ENCODE peak calls at places on chromosomes 4 and X, in six cellular contexts. M is fibroblast of the aortic adventitia, N is endothelial cell, W is GM06990, X is RWPE1, D is Calu3. Y is an unnamed sample.

GRCh38 chr4:65381648-65382047 is 288.6 kb downstream of the EPHA5 start:
- DNase-seq in M (no peak), N (no peak), W (no peak), X (no peak), D (no peak), Y (no peak)

GRCh38 chr4:116824172-116824571 is 261.2 kb downstream of the TRAM1L1 start:
- DNase-seq in M (no peak), N (no peak), W (no peak), X (no peak), D (no peak), Y (no peak)

GRCh38 chrX:2928583-2929434 is at the start of gene ARSD:
- DNase-seq in M (peak; percentile 84), N (peak; percentile 66), W (peak; percentile 76), X (peak; percentile 67), D (peak; percentile 95), Y (peak; percentile 5)

GRCh38 chr4:152997235-152997735 is 61.2 kb downstream of the FHDC1 start:
- DNase-seq in M (no peak), N (no peak), W (no peak), X (no peak), D (no peak), Y (no peak)

GRCh38 chr4:5973033-5973432 is 45.2 kb downstream of the C4orf50 start:
- DNase-seq in M (no peak), N (no peak), W (no peak), X (no peak), D (no peak), Y (no peak)

GRCh38 chr4:23878912-23879732 is 10.7 kb downstream of the PPARGC1A start:
- DNase-seq in M (no peak), N (no peak), W (no peak), X (no peak), D (no peak), Y (no peak)

GRCh38 chrX:120262781-120263719 is 12.4 kb downstream of the ZBTB33 start:
- DNase-seq in M (no peak), N (no peak), W (no peak), X (no peak), D (no peak), Y (no peak)

GRCh38 chr4:4818440-4819212 is 40.8 kb upstream of the MSX1 start:
- DNase-seq in M (no peak), N (no peak), W (no peak), X (no peak), D (no peak), Y (no peak)

GRCh38 chrX:34299451-34299967 is 167.4 kb upstream of the FAM47A start:
- DNase-seq in M (no peak), N (no peak), W (no peak), X (no peak), D (no peak), Y (no peak)

GRCh38 chrX:123988423-123989116 is 27.1 kb downstream of the STAG2 start:
- DNase-seq in M (no peak), N (no peak), W (no peak), X (no peak), D (no peak), Y (no peak)

GRCh38 chrX:53445977-53446376 is 11.8 kb upstream of the HSD17B10 start:
- DNase-seq in M (peak; percentile 37), N (peak; percentile 36), W (no peak), X (no peak), D (peak; percentile 52), Y (peak; percentile 20)

GRCh38 chrX:46865281-46865680 is 28.4 kb downstream of the RP2 start:
- DNase-seq in M (peak; percentile 56), N (no peak), W (no peak), X (peak; percentile 35), D (no peak), Y (no peak)

GRCh38 chr4:113760852-113761681 is 471 bp downstream of the CAMK2D start:
- DNase-seq in M (peak; percentile 82), N (peak; percentile 71), W (peak; percentile 76), X (peak; percentile 51), D (peak; percentile 49), Y (peak; percentile 29)

GRCh38 chr4:37685726-37686372 is 327 bp downstream of the RELL1 start:
- DNase-seq in M (no peak), N (peak; percentile 61), W (no peak), X (peak; percentile 30), D (no peak), Y (peak; percentile 42)

GRCh38 chrX:46015653-46016052 is 529.6 kb downstream of the ZNF674 start:
- DNase-seq in M (no peak), N (no peak), W (no peak), X (peak; percentile 2), D (no peak), Y (no peak)

GRCh38 chr4:70743728-70744127 is 22.0 kb downstream of the RUFY3 start:
- DNase-seq in M (peak; percentile 33), N (no peak), W (no peak), X (no peak), D (no peak), Y (no peak)

GRCh38 chr4:75248770-75249467 is 265.3 kb downstream of the RCHY1 start:
- DNase-seq in M (no peak), N (peak; percentile 17), W (no peak), X (peak; percentile 29), D (peak; percentile 6), Y (no peak)

DNA sequence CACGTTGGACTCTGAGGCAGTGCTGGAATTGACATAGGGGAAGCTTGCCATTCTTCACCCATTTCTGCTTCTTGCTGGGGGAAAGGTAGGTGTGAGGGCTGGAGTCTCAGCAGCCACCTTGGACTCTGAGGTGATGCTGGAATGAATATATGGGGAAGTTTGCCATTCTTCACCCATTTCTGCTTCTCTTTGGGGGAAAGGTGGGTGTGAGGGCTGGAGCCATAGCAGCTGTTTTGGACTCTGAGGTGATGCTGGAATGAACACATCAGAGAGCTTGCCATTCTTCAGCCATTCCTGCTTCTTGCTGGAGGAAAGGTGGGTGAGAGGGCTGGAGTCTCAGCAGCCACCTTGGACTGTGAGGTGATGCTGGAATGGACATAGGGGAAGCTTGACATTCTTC is 115.1 kb downstream of the CRLF2 start:
- DNase-seq in M (no peak), N (no peak), W (no peak), X (no peak), D (no peak), Y (no peak)
- TF ChIP-seq CTCF in M (no peak), N (no peak), W (no peak), X (no peak), D (no peak), Y (no peak)

DNA sequence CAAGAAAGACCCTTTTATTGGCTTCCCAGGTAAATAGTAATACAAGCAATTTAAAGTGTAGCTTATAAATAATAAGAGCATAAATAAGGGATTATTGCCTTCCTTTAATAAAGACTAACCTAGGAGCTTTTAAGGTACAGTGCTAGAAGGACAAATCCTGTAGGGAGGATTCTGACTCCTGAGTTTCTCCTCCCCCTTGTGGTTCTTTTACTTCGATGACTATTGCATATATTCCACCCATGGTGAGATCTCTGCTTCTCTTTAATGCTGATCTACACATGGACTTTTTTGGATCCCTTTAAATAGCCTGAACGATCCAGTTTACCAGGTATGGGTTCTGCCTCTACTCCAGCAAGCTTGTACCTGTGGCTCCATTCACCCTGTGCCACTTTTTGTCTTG is 2.5 kb downstream of the GALNT7 start:
- DNase-seq in M (peak; percentile 51), N (no peak), W (no peak), X (peak; percentile 49), D (no peak), Y (no peak)
- TF ChIP-seq CTCF in M (peak; percentile 52), N (peak; percentile 34), W (peak; percentile 21), X (no peak), D (no peak), Y (no peak)

DNA sequence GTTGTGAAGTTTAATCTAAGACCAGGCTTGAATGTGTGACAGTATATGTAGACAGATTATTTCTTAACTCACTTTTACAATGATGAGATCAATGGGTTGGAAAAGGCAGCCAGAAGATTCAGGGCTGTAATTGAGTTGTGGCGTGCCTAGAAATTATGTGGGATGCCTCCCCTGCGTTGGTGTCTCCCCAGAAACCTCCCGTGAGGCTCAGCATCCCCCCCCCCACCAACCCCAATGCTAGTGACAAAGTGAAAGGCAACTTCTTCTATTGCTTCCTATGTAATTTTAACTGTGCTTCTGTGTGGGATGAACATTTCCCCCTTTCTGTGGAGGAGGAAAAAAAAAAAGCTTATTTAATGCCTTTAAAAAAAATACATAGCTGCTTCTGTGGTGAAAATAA is 297.9 kb downstream of the ARHGAP10 start:
- DNase-seq in M (no peak), N (no peak), W (no peak), X (no peak), D (no peak), Y (no peak)
- TF ChIP-seq CTCF in M (no peak), N (no peak), W (no peak), X (no peak), D (no peak), Y (no peak)

GRCh38 chr4:139696491-139696890 is 30.9 kb downstream of the MGST2 start:
- DNase-seq in M (no peak), N (no peak), W (no peak), X (no peak), D (no peak), Y (no peak)

GRCh38 chr4:139689093-139689722 is 23.6 kb downstream of the MGST2 start:
- DNase-seq in M (no peak), N (no peak), W (no peak), X (no peak), D (no peak), Y (no peak)

GRCh38 chr4:139686988-139687387 is 21.4 kb downstream of the MGST2 start:
- DNase-seq in M (no peak), N (no peak), W (no peak), X (no peak), D (no peak), Y (no peak)

GRCh38 chr4:139694522-139694921 is 28.9 kb downstream of the MGST2 start:
- DNase-seq in M (no peak), N (no peak), W (no peak), X (no peak), D (no peak), Y (no peak)

GRCh38 chr4:139692300-139693012 is 26.8 kb downstream of the MGST2 start:
- DNase-seq in M (no peak), N (peak; percentile 32), W (no peak), X (no peak), D (peak; percentile 2), Y (no peak)
- TF ChIP-seq CTCF in M (peak; percentile 25), N (no peak), W (peak; percentile 34), X (no peak), D (no peak), Y (no peak)